ENCODE peak calls at places on chromosome 20, in four cellular contexts. S is AML-193, C is GM23338, X is G401. N is an unnamed sample.

GRCh38 chr20:43316271-43316670 is 126.6 kb upstream of the PTPRT start:
- DNase-seq in C (no peak), X (no peak), S (no peak), N (no peak)

GRCh38 chr20:41632896-41633295 is 14.7 kb upstream of the CHD6 start:
- DNase-seq in S (no peak), X (no peak), C (no peak), N (peak)

GRCh38 chr20:23365390-23366165 is 3.6 kb downstream of the GZF1 start:
- DNase-seq in S (no peak), X (no peak), C (peak), N (no peak)

GRCh38 chr20:33859157-33859695 is 48.1 kb downstream of the CHMP4B start:
- DNase-seq in X (no peak), C (no peak), S (peak), N (peak)

GRCh38 chr20:51583073-51583472 is 40.6 kb upstream of the NFATC2 start:
- DNase-seq in S (no peak), C (no peak), X (no peak), N (no peak)

GRCh38 chr20:46543033-46543432 is 7.4 kb downstream of the OCSTAMP start:
- DNase-seq in X (no peak), C (no peak), S (no peak), N (no peak)

GRCh38 chr20:43124261-43124660 is 65.4 kb downstream of the PTPRT start:
- DNase-seq in C (no peak), S (no peak), X (peak), N (no peak)

GRCh38 chr20:40286991-40287531 is 402.0 kb downstream of the MAFB start:
- DNase-seq in C (no peak), X (peak), S (no peak), N (no peak)

GRCh38 chr20:41030536-41031242 is 2.1 kb downstream of the TOP1 start:
- DNase-seq in C (no peak), S (no peak), X (no peak), N (peak)

GRCh38 chr20:17934141-17934862 is 34.3 kb downstream of the SNX5 start:
- DNase-seq in C (peak), S (no peak), X (no peak), N (no peak)

GRCh38 chr20:24785141-24785924 is 163.7 kb upstream of the CST7 start:
- DNase-seq in S (no peak), C (no peak), X (peak), N (peak)

GRCh38 chr20:62143118-62143975 is at the start of the genes PSMA7 and SS18L1:
- DNase-seq in C (peak), X (peak), S (peak), N (peak)

GRCh38 chr20:46132705-46133120 is 14.6 kb downstream of the CD40 start:
- DNase-seq in S (peak), C (peak), X (peak), N (peak)

GRCh38 chr20:43821795-43822194 is 92.9 kb upstream of the TOX2 start:
- DNase-seq in C (no peak), X (no peak), S (no peak), N (no peak)

GRCh38 chr20:57526067-57526884 is 1.3 kb upstream of the CTCFL start:
- DNase-seq in X (no peak), S (no peak), C (peak), N (no peak)

GRCh38 chr20:60589624-60590023 is 631.4 kb downstream of the CDH26 start:
- DNase-seq in X (no peak), S (no peak), C (peak), N (no peak)

GRCh38 chr20:63546256-63546655 is 1.3 kb downstream of the SRMS start:
- DNase-seq in X (no peak), C (no peak), S (no peak), N (no peak)

GRCh38 chr20:44324343-44324742 is 12.5 kb upstream of the R3HDML start:
- DNase-seq in C (peak), S (no peak), X (no peak), N (no peak)

GRCh38 chr20:54251093-54251492 is 43.2 kb downstream of the PFDN4 start:
- DNase-seq in C (no peak), X (no peak), S (no peak), N (no peak)

GRCh38 chr20:40638414-40638813 is 50.6 kb downstream of the MAFB start:
- DNase-seq in S (no peak), C (no peak), X (no peak), N (no peak)

GRCh38 chr20:40532103-40532502 is 156.9 kb downstream of the MAFB start:
- DNase-seq in S (peak), X (no peak), C (peak), N (peak)

GRCh38 chr20:61420056-61420455 is 168.0 kb downstream of the CDH4 start:
- DNase-seq in C (no peak), S (no peak), X (no peak), N (no peak)

GRCh38 chr20:37688093-37688492 is 5.7 kb upstream of the CTNNBL1 start:
- DNase-seq in X (no peak), C (no peak), S (no peak), N (no peak)

GRCh38 chr20:64177420-64177783 is 13.2 kb downstream of the MYT1 start:
- DNase-seq in X (no peak), C (no peak), S (no peak), N (no peak)